ENCODE peak calls at places on chromosomes 11 and 22, in nine cellular contexts. B, V, J, I, U, D, X, E and Y are unnamed samples.

GRCh38 chr11:72943664-72944063 is 129.5 kb downstream of the ATG16L2 start:
- DNase-seq in X (no peak), B (no peak), E (no peak), V (no peak), J (no peak), U (no peak), D (no peak), I (no peak), Y (no peak)

GRCh38 chr11:116793476-116794096 is 1.9 kb upstream of the APOA5 start:
- DNase-seq in B (peak; percentile 23), V (no peak), D (no peak), E (no peak), X (no peak), U (peak; percentile 16), J (no peak), I (no peak), Y (no peak)

GRCh38 chr22:29071261-29072045 is 1.4 kb upstream of the KREMEN1 start:
- DNase-seq in D (no peak), U (peak; percentile 7), J (peak; percentile 83), V (peak; percentile 49), E (no peak), B (peak; percentile 31), I (peak; percentile 80), X (no peak), Y (peak; percentile 48)

GRCh38 chr11:92765965-92766371 is 203.5 kb upstream of the MTNR1B start:
- DNase-seq in J (no peak), U (peak; percentile 2), X (no peak), D (peak; percentile 33), E (no peak), B (no peak), I (peak; percentile 53), V (no peak), Y (no peak)

GRCh38 chr11:20873054-20873453 is 203.7 kb downstream of the NELL1 start:
- DNase-seq in B (peak; percentile 67), V (no peak), D (no peak), U (no peak), J (no peak), I (peak; percentile 62), E (no peak), X (peak; percentile 78), Y (no peak)

GRCh38 chr11:17595526-17596309 is 48.7 kb downstream of the OTOG start:
- DNase-seq in D (no peak), I (no peak), B (no peak), U (no peak), J (no peak), E (peak; percentile 4), X (no peak), V (no peak), Y (no peak)

GRCh38 chr22:45139693-45140092 is 24.0 kb upstream of the NUP50 start:
- DNase-seq in V (no peak), B (no peak), J (no peak), X (no peak), E (no peak), I (no peak), U (no peak), D (no peak), Y (no peak)

GRCh38 chr11:134069426-134069921 is 602 bp downstream of the JAM3 start:
- DNase-seq in J (no peak), D (no peak), X (no peak), B (no peak), E (no peak), U (peak; percentile 31), I (peak; percentile 65), V (peak; percentile 72), Y (no peak)

GRCh38 chr11:64355078-64355940 is 3.7 kb upstream of the RPS6KA4 start:
- DNase-seq in I (peak; percentile 83), U (peak; percentile 77), D (peak; percentile 77), J (peak; percentile 90), X (peak; percentile 91), V (peak; percentile 87), B (peak; percentile 84), E (peak; percentile 39), Y (no peak)

GRCh38 chr11:71998649-71999310 is at the start of gene IL18BP:
- DNase-seq in X (no peak), V (no peak), E (peak; percentile 35), U (no peak), I (no peak), D (no peak), J (peak; percentile 63), B (no peak), Y (no peak)

GRCh38 chr11:130523166-130523565 is 74.7 kb downstream of the ADAMTS15 start:
- DNase-seq in I (no peak), B (no peak), E (no peak), V (no peak), D (peak; percentile 22), U (no peak), X (no peak), J (no peak), Y (no peak)

GRCh38 chr22:23075525-23076216 is 5.4 kb downstream of the GNAZ start:
- DNase-seq in X (peak; percentile 60), V (no peak), E (no peak), D (no peak), B (no peak), I (no peak), J (no peak), U (no peak), Y (no peak)

GRCh38 chr11:6610591-6610990 is 1.4 kb downstream of the TAF10 start:
- DNase-seq in V (no peak), U (no peak), X (no peak), B (no peak), E (no peak), D (no peak), I (no peak), J (no peak), Y (no peak)

GRCh38 chr11:6612816-6613136 is 760 bp upstream of the TAF10 start:
- DNase-seq in B (no peak), D (no peak), U (no peak), X (no peak), I (no peak), J (no peak), V (no peak), E (no peak), Y (peak; percentile 19)

GRCh38 chr11:6609502-6610015 is 2.5 kb downstream of the TAF10 start:
- DNase-seq in B (no peak), E (no peak), U (no peak), J (no peak), I (no peak), V (no peak), D (no peak), X (no peak), Y (no peak)

GRCh38 chr11:6612008-6612815 is at the start of gene TAF10:
- DNase-seq in U (peak; percentile 96), I (peak; percentile 93), X (peak; percentile 97), D (peak; percentile 97), B (peak; percentile 94), J (peak; percentile 99), V (peak; percentile 99), E (peak; percentile 95), Y (peak; percentile 54)

DNA sequence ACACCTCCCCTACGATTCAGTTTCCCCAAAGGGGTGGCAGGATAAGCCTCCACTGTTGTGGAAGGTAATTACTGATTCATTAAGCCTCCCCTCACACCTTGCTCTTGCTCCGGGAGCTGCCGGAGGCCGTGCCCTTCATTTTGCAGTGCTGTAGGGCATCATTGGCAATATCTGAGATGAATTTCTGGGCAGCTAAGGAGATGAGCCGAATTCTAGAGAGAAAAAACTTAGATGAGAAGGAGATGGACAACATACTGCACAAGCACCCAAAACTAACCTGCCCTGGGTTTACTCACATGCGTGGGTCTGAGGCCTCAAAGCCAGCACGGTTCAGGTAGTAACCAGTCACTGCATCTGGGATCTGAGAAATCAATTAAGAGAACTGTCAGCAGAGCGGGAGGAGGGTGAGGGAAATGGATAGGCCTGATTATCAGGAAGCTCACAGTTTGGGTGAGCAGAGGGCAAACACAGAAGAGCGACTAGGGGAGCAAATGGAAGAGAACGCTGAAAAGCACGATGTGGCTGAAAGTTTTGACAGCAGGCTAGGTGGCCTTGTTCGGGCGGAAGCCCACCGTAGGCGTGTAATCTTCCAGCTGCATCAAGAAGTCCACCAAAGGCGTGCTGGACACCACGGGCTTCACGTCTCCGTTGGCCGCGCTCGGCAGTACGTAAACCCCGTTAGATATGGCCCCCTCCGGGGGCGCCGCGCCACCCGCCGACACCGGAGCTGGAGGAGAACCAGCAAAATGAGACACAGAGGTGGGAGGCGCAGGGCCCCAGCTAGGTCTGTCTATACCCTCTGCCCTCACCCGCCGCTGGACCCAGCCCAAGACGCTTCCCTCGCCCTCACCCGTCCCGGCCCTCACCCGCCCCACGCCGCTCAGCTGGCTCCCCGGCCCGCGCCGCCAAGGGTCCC is 666 bp downstream of the TAF10 start:
- DNase-seq in D (peak; percentile 42), V (peak; percentile 53), I (no peak), J (no peak), X (peak; percentile 58), E (peak; percentile 33), B (no peak), U (peak; percentile 21), Y (no peak)
- H3K4me1 ChIP-seq in D (peaks cover 16% of the 10 kb centered on the region), V (peaks cover 42% of the 10 kb centered on the region), I (peaks cover 8% of the 10 kb centered on the region), J (peaks cover 32% of the 10 kb centered on the region), X (peaks cover 44% of the 10 kb centered on the region), E (peaks cover 40% of the 10 kb centered on the region), B (peaks cover 27% of the 10 kb centered on the region), U (peaks cover 31% of the 10 kb centered on the region), Y (peaks cover 28% of the 10 kb centered on the region)

DNA sequence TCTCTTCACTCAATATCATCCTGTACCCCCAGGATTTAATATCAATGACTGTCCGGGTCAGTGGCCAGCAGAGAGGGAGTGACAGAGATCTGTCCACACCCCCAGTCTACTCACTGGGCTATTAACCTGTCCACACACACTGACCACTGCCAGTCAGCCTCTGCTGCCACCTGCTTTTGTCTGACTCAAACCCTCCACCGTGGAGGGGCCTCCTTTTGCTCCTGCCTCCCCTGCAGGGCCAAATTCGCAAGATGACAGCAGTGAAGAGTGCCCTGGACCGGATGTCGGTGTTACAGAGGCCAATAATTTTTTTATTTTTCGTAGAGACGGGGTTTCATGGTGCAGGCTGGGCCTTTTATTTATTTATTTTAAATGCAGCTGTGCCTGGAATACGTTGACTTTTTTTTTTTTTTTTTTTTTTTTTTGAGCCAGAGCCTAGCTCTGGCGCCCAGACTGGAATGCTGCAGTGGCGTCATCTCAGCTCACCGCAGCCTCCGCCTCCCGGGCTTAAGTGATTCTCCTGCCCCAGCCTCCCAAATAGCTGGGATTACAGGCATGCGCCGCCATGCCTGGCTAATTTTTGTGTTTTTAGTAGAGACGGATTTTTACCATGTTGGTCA is 5.1 kb downstream of the PDXP start:
- DNase-seq in J (no peak), B (no peak), E (no peak), I (no peak), V (no peak), X (no peak), D (no peak), U (peak; percentile 80), Y (no peak)
- H3K4me1 ChIP-seq in J (peaks cover 26% of the 10 kb centered on the region), B (peaks cover 10% of the 10 kb centered on the region), E (peaks cover 25% of the 10 kb centered on the region), I (peaks cover 8% of the 10 kb centered on the region), V (peaks cover 22% of the 10 kb centered on the region), X (peaks cover 40% of the 10 kb centered on the region), D (peaks cover 16% of the 10 kb centered on the region), U (peaks cover 27% of the 10 kb centered on the region), Y (peaks cover 13% of the 10 kb centered on the region)

DNA sequence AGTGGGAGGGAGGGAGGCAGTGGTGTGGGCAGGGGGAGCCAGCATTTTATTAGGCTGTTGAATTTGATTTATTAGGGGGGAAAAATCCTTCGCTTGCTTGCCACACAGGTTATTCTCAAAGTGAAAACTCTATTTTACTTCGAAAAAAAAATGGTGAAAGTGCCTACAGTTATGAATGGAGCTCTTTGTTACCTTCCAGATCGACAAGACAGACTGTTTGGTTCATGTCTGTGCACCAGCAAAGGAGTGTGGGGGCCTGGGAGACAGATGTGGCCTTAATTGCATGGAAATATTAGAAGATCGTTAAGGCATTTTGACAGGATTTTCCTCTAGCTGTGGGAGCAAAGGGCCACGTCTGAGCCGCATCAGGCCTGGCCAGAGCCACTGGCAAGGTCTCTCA is 45.7 kb downstream of the FLI1 start:
- DNase-seq in V (no peak), J (no peak), B (no peak), I (no peak), D (no peak), U (no peak), E (no peak), X (no peak), Y (no peak)
- H3K4me1 ChIP-seq in V (no peaks in the 10 kb centered on the region), J (peaks cover 39% of the 10 kb centered on the region), B (no peaks in the 10 kb centered on the region), I (no peaks in the 10 kb centered on the region), D (peaks cover 15% of the 10 kb centered on the region), U (no peaks in the 10 kb centered on the region), E (peaks cover 75% of the 10 kb centered on the region), X (peaks cover 8% of the 10 kb centered on the region), Y (no peaks in the 10 kb centered on the region)

GRCh38 chr11:34356576-34356917 is 1.3 kb downstream of the ABTB2 start:
- DNase-seq in E (no peak), D (no peak), X (no peak), B (peak; percentile 62), I (peak; percentile 6), J (peak; percentile 67), V (no peak), U (peak; percentile 33), Y (no peak)
- H3K4me1 ChIP-seq in E (peaks cover 22% of the 10 kb centered on the region), D (peaks cover 21% of the 10 kb centered on the region), X (peaks cover 15% of the 10 kb centered on the region), B (peaks cover 42% of the 10 kb centered on the region), I (no peaks in the 10 kb centered on the region), J (peaks cover 30% of the 10 kb centered on the region), V (peaks cover 34% of the 10 kb centered on the region), U (peaks cover 6% of the 10 kb centered on the region), Y (peaks cover 22% of the 10 kb centered on the region)